ENCODE peak calls at places on chromosomes 6 and 20, in nine cellular contexts. Q is A549, F is HCT116, B is WTC11, T is H1, Y is HepG2, V is NB4, A is SK-N-SH, O is endothelial cell of umbilical vein. E is an unnamed sample.

GRCh38 chr6:134299236-134299635 is 18.7 kb downstream of the SGK1 start:
- DNase-seq in V (no peak), A (no peak), F (no peak), B (no peak), T (no peak), O (peak), Q (peak), Y (peak), E (no peak)

GRCh38 chr20:16775961-16776360 is 27.8 kb downstream of the OTOR start:
- DNase-seq in T (no peak), Y (no peak), A (no peak), O (no peak), F (no peak), B (no peak), Q (no peak), V (no peak), E (no peak)

GRCh38 chr20:59207742-59208357 is 44.2 kb downstream of the ZNF831 start:
- DNase-seq in Y (peak), Q (peak), F (peak), T (peak), A (peak), O (peak), V (peak), B (peak), E (peak)

GRCh38 chr20:37179671-37180524 is 550 bp upstream of the MROH8 start:
- DNase-seq in T (no peak), Y (peak), O (no peak), F (no peak), V (peak), B (no peak), A (no peak), Q (peak), E (no peak)

GRCh38 chr20:59783020-59784010 is 150.1 kb downstream of the SYCP2 start:
- DNase-seq in T (peak), O (peak), Q (peak), Y (peak), A (peak), B (peak), F (peak), V (peak), E (no peak)

GRCh38 chr20:48701702-48702101 is 126.1 kb downstream of the PREX1 start:
- DNase-seq in T (no peak), F (no peak), B (no peak), A (no peak), Q (no peak), V (no peak), Y (no peak), O (no peak), E (no peak)

GRCh38 chr6:46023216-46023915 is 7.7 kb upstream of the CLIC5 start:
- DNase-seq in O (no peak), V (no peak), Y (no peak), Q (no peak), A (no peak), B (no peak), T (no peak), F (no peak), E (no peak)

GRCh38 chr6:26521485-26522391 is 16.4 kb upstream of the HMGN4 start:
- DNase-seq in B (peak), Y (no peak), O (peak), F (no peak), V (peak), A (peak), T (peak), Q (peak), E (no peak)

GRCh38 chr6:90314516-90314915 is 17.9 kb upstream of the BACH2 start:
- DNase-seq in F (no peak), O (no peak), B (no peak), Y (no peak), Q (no peak), T (no peak), A (no peak), V (no peak), E (no peak)

GRCh38 chr6:83431545-83432165 is 804 bp upstream of the ME1 start:
- DNase-seq in V (no peak), O (no peak), B (no peak), T (no peak), Q (peak), Y (no peak), F (peak), A (no peak), E (no peak)

GRCh38 chr6:125872259-125872921 is 81.6 kb downstream of the NCOA7 start:
- DNase-seq in A (no peak), B (no peak), T (no peak), Q (peak), O (no peak), Y (no peak), F (no peak), V (no peak), E (no peak)

GRCh38 chr6:25122001-25122400 is 157.2 kb upstream of the CARMIL1 start:
- DNase-seq in Q (no peak), F (no peak), V (no peak), O (peak), T (no peak), A (peak), Y (no peak), B (no peak), E (no peak)

GRCh38 chr6:32883789-32884188 is 29.8 kb downstream of the PSMB9 start:
- DNase-seq in Y (no peak), O (no peak), B (no peak), T (no peak), Q (no peak), A (no peak), V (peak), F (no peak), E (no peak)

GRCh38 chr6:106534564-106534982 is 94.7 kb downstream of the RTN4IP1 start:
- DNase-seq in B (no peak), O (no peak), Y (no peak), Q (no peak), A (no peak), T (no peak), F (no peak), V (no peak), E (no peak)

GRCh38 chr20:8400461-8400860 is 268.4 kb downstream of the PLCB1 start:
- DNase-seq in O (no peak), F (no peak), B (no peak), Q (no peak), T (no peak), A (no peak), V (no peak), Y (no peak), E (no peak)

GRCh38 chr6:46437671-46438221 is 53.5 kb downstream of the RCAN2 start:
- DNase-seq in Y (no peak), T (no peak), V (no peak), O (no peak), Q (no peak), B (no peak), F (no peak), A (no peak), E (no peak)

GRCh38 chr6:108029226-108029921 is 45.2 kb downstream of the OSTM1 start:
- DNase-seq in O (no peak), V (no peak), Q (no peak), F (no peak), B (no peak), Y (no peak), A (peak), T (no peak), E (no peak)

GRCh38 chr6:169577974-169578373 is 123.9 kb downstream of the WDR27 start:
- DNase-seq in F (no peak), V (no peak), A (no peak), B (no peak), Y (no peak), T (no peak), Q (no peak), O (peak), E (no peak)

GRCh38 chr6:24775520-24776058 is 852 bp downstream of the GMNN start:
- DNase-seq in Q (no peak), F (no peak), T (no peak), O (no peak), V (peak), B (no peak), Y (peak), A (no peak), E (no peak)

GRCh38 chr6:151148111-151148510 is 91.7 kb upstream of the AKAP12 start:
- DNase-seq in A (no peak), O (no peak), T (no peak), V (no peak), Y (no peak), Q (no peak), B (no peak), F (no peak), E (no peak)

GRCh38 chr6:1497593-1498105 is 108.3 kb downstream of the FOXF2 start:
- DNase-seq in B (no peak), V (no peak), T (peak), A (no peak), Q (no peak), O (no peak), Y (no peak), F (no peak), E (no peak)

GRCh38 chr6:14702678-14703077 is 543.2 kb upstream of the JARID2 start:
- DNase-seq in V (no peak), Y (no peak), F (no peak), O (no peak), T (no peak), B (no peak), A (no peak), Q (no peak), E (no peak)

GRCh38 chr6:149340200-149340599 is 22.7 kb downstream of the TAB2 start:
- DNase-seq in T (no peak), O (no peak), Y (no peak), F (no peak), V (no peak), B (no peak), A (no peak), Q (no peak), E (no peak)

GRCh38 chr6:5199203-5200101 is 61.3 kb downstream of the LYRM4 start:
- DNase-seq in T (no peak), V (no peak), B (no peak), A (no peak), F (no peak), Y (no peak), O (no peak), Q (no peak), E (no peak)

GRCh38 chr6:81736428-81736827 is 16.1 kb downstream of the TENT5A start:
- DNase-seq in Y (no peak), A (no peak), V (no peak), Q (no peak), T (no peak), F (no peak), O (no peak), B (no peak), E (no peak)

GRCh38 chr20:53335509-53335908 is 258.1 kb downstream of the ZNF217 start:
- DNase-seq in T (no peak), A (no peak), Q (no peak), O (no peak), V (no peak), Y (no peak), F (no peak), B (no peak), E (no peak)

DNA sequence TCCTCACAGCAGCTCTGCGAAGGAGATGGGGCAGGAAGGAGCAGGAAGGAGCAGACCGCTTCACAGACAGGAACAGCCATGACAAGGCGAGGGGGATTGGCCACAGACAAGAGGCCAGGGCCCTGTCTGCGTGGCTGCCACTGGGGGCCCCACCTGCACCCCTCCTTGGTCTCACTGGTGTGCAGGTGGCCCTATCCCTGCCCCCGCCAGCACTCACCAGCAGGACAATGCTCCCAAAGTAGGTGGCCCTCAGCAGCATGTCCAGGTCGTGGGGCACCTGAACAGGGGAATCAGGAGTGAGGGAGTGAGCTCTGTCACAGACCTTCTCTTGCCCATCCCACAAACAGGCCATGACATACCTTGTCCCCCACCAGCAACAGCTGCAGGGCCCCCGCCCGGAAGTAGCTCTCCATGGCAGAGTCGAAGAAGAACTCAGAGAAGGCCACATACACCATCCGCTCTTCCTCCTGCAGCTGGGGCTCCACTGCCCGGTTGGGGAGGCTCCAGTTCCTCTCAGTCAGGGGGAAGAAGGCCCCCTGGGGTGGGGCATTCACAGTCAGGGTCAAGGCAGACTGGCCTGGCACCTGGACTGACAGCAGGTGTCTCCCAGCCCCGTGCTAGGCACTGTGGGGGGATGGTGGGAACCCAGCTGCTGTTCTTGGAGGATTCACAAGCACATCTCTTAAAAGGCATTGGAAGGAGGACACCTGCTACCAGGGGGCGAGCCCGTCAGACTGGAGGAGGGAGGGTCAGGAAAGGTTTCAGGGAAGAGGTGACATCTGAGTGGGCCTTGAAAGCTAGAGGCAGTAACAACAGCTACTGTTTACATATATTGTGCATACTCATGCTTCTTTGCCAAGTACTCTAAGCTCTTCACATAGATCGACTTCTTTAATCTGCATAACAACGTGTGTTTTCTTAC is 7.1 kb downstream of the PLTP start:
- DNase-seq in Y (no peak), O (no peak), F (no peak), T (no peak), B (no peak), V (no peak), Q (no peak), A (no peak), E (no peak)
- TF ChIP-seq MAX in Y (no peak), O (no peak), F (no peak), T (no peak), B (no peak), V (no peak), Q (no peak), A (no peak), E (no peak)

DNA sequence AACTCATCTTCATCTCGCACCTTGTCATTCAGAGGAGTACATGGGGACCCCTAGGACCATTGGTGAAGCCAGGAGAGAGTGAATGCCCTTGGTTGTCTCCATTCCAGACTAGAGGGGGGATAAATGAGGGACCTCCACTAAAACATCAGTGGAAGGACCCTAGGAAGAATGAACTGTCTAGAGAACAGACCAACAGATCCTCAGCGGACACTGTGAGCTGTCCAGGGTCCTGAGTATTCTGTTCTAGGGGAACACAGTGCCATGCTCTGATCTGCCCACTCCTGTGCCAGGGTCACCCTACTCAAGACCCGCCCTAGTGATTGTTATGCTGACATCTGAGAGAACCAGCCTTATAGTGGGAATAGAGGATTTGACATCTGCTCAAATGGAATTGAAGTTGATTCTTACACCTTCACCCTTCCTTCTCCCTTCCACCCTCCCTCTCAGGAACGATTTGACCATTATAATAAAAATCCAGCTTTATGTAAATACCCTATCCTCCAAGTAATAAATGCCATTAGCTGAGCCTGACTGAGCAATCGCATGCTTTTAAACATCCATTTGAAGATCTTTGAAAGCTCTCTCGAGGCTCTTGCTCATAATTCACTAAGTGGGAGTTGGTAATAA is 43.7 kb upstream of the SLC32A1 start:
- DNase-seq in Q (peak), T (peak), A (no peak), V (peak), F (no peak), B (peak), O (peak), Y (peak), E (no peak)
- TF ChIP-seq MAX in Q (no peak), T (no peak), A (no peak), V (no peak), F (no peak), B (peak), O (no peak), Y (no peak), E (no peak)

DNA sequence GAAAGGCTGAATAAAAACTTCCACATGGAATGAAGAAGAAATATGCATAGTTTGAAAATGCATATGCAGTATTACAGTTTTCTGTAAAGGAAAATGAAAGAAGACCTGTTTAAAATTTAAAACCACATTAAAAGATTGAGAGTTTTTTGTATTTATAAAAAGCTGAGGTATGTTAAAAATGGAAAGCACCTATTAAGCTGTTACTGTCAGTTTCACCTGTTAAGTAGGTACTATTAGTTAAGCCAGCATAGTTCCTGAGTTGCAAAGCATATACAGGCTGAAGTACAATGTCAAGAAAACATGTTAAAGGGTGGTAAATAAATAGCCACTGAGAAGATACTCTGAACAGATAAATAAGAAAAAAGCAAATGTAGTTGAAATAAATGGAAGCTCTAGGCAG is 69.9 kb downstream of the ATXN1 start:
- DNase-seq in V (no peak), Q (no peak), T (no peak), O (no peak), Y (no peak), B (no peak), F (no peak), A (no peak), E (no peak)
- TF ChIP-seq MAX in V (no peak), Q (no peak), T (no peak), O (no peak), Y (no peak), B (no peak), F (no peak), A (no peak), E (no peak)

DNA sequence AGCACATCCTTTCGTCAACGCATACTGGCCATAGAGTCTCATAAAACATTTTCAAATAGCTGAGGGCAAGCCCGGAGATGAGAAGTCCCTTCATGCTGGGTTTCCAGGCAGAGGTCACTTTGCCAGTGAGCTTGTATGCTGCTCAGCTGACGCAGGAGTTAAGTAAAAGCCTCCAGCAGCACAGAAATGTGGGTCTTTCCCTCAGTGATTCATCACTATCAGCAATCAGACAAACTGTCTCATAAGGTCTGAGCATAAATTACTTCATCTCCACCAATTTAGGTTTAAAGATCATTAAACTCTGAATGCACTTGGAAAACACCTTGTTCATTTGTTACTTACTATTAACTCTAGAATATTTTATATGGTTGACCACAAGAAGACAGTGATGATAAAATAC is 128.9 kb upstream of the TNFAIP3 start:
- DNase-seq in F (no peak), O (no peak), V (peak), B (no peak), Q (peak), A (no peak), T (no peak), Y (no peak), E (no peak)
- TF ChIP-seq MAX in F (no peak), O (no peak), V (no peak), B (no peak), Q (no peak), A (no peak), T (no peak), Y (no peak), E (no peak)

GRCh38 chr6:111533087-111533784 is 50.2 kb upstream of the REV3L start:
- DNase-seq in B (peak), A (no peak), F (no peak), O (no peak), V (no peak), T (no peak), Q (no peak), Y (no peak), E (no peak)
- TF ChIP-seq MAX in B (no peak), A (no peak), F (no peak), O (no peak), V (no peak), T (peak), Q (no peak), Y (no peak), E (no peak)

GRCh38 chr6:154197176-154197850 is 158.3 kb downstream of the OPRM1 start:
- DNase-seq in F (no peak), A (no peak), O (no peak), V (no peak), T (no peak), Y (no peak), Q (no peak), B (no peak), E (no peak)
- TF ChIP-seq MAX in F (no peak), A (no peak), O (no peak), V (no peak), T (no peak), Y (no peak), Q (no peak), B (no peak), E (no peak)

GRCh38 chr6:17584241-17584803 is 15.8 kb upstream of the FAM8A1 start:
- DNase-seq in A (peak), Y (peak), O (peak), F (peak), B (no peak), V (peak), T (no peak), Q (peak), E (no peak)

GRCh38 chr6:17588011-17588410 is 12.1 kb upstream of the FAM8A1 start:
- DNase-seq in Y (no peak), B (no peak), Q (no peak), F (no peak), O (no peak), V (no peak), T (no peak), A (no peak), E (no peak)

GRCh38 chr6:17585766-17586502 is 14.2 kb upstream of the FAM8A1 start:
- DNase-seq in Y (peak), V (peak), B (peak), O (peak), Q (peak), T (no peak), A (no peak), F (peak), E (no peak)

GRCh38 chr6:17580518-17581048 is 19.5 kb upstream of the FAM8A1 start:
- DNase-seq in Y (no peak), B (peak), O (peak), F (no peak), Q (peak), A (peak), T (no peak), V (no peak), E (no peak)

GRCh38 chr6:17583811-17584210 is 16.3 kb upstream of the FAM8A1 start:
- DNase-seq in T (no peak), V (no peak), Y (no peak), A (no peak), Q (no peak), F (no peak), B (no peak), O (no peak), E (no peak)
- TF ChIP-seq MAX in T (no peak), V (no peak), Y (no peak), A (no peak), Q (no peak), F (peak), B (no peak), O (no peak), E (no peak)